ENCODE peak calls at places on chromosomes 11 and 22, in nine cellular contexts. P, D, F, L, Z, W, J, Q and B are unnamed samples.

GRCh38 chr22:24003887-24004286 is 1.4 kb downstream of the GSTT4 start:
- DNase-seq in P (no peak), D (no peak), F (no peak), L (no peak), Z (no peak), W (no peak), J (no peak), Q (no peak), B (no peak)

GRCh38 chr22:29268511-29269229 is 602 bp downstream of the EWSR1 start:
- DNase-seq in P (peak), D (peak), F (peak), L (peak), Z (peak), W (peak), J (peak), Q (no peak), B (peak)

GRCh38 chr11:28169816-28170215 is 61.6 kb downstream of the METTL15 start:
- DNase-seq in P (peak), D (no peak), F (no peak), L (no peak), Z (peak), W (no peak), J (no peak), Q (no peak), B (no peak)

GRCh38 chr22:32341122-32341740 is 16.4 kb upstream of the RFPL3 start:
- DNase-seq in P (peak), D (no peak), F (no peak), L (no peak), Z (no peak), W (no peak), J (no peak), Q (no peak), B (no peak)

GRCh38 chr11:726278-726915 is 20.4 kb downstream of the EPS8L2 start:
- DNase-seq in P (no peak), D (peak), F (peak), L (peak), Z (no peak), W (peak), J (peak), Q (no peak), B (no peak)

GRCh38 chr11:67356867-67357561 is 3.7 kb upstream of the POLD4 start:
- DNase-seq in P (peak), D (peak), F (peak), L (peak), Z (peak), W (peak), J (peak), Q (no peak), B (peak)

GRCh38 chr22:46008836-46009596 is 32.1 kb upstream of the WNT7B start:
- DNase-seq in P (no peak), D (no peak), F (no peak), L (no peak), Z (no peak), W (no peak), J (no peak), Q (no peak), B (no peak)

GRCh38 chr11:17405232-17406005 is 17.0 kb upstream of the KCNJ11 start:
- DNase-seq in P (peak), D (peak), F (no peak), L (no peak), Z (peak), W (no peak), J (peak), Q (peak), B (peak)

GRCh38 chr22:37904572-37905533 is 1.2 kb upstream of the MICALL1 start:
- DNase-seq in P (peak), D (no peak), F (no peak), L (no peak), Z (peak), W (no peak), J (no peak), Q (no peak), B (peak)

GRCh38 chr11:34204396-34205279 is 99.2 kb downstream of the NAT10 start:
- DNase-seq in P (peak), D (peak), F (no peak), L (peak), Z (no peak), W (no peak), J (no peak), Q (no peak), B (peak)

GRCh38 chr11:2825261-2825885 is 60.2 kb downstream of the CDKN1C start:
- DNase-seq in P (peak), D (peak), F (no peak), L (no peak), Z (peak), W (no peak), J (no peak), Q (no peak), B (no peak)

GRCh38 chr11:107457205-107457557 is 444 bp downstream of the CWF19L2 start:
- DNase-seq in P (peak), D (peak), F (no peak), L (no peak), Z (peak), W (no peak), J (no peak), Q (no peak), B (peak)

GRCh38 chr11:73188301-73188700 is 29.8 kb upstream of the P2RY2 start:
- DNase-seq in P (no peak), D (no peak), F (no peak), L (no peak), Z (no peak), W (no peak), J (no peak), Q (no peak), B (no peak)

GRCh38 chr22:50727678-50728522 is 10.1 kb upstream of the ACR start:
- DNase-seq in P (no peak), D (no peak), F (no peak), L (no peak), Z (no peak), W (no peak), J (no peak), Q (no peak), B (no peak)

GRCh38 chr11:68749061-68749491 is 2.2 kb downstream of the TESMIN start:
- DNase-seq in P (no peak), D (no peak), F (no peak), L (no peak), Z (no peak), W (no peak), J (no peak), Q (no peak), B (no peak)

GRCh38 chr11:771617-772204 is 5.6 kb downstream of the GATD1 start:
- DNase-seq in P (no peak), D (no peak), F (no peak), L (no peak), Z (no peak), W (no peak), J (no peak), Q (no peak), B (no peak)

GRCh38 chr11:47946682-47947575 is 33.4 kb upstream of the PTPRJ start:
- DNase-seq in P (peak), D (peak), F (no peak), L (no peak), Z (peak), W (no peak), J (no peak), Q (no peak), B (peak)

GRCh38 chr11:10925149-10925926 is 67.5 kb upstream of the ZBED5 start:
- DNase-seq in P (no peak), D (no peak), F (no peak), L (no peak), Z (no peak), W (no peak), J (no peak), Q (no peak), B (no peak)

GRCh38 chr22:40329021-40329456 is 17.3 kb upstream of the ADSL start:
- DNase-seq in P (no peak), D (no peak), F (no peak), L (no peak), Z (no peak), W (no peak), J (no peak), Q (no peak), B (no peak)

GRCh38 chr11:122268601-122269130 is 152.7 kb upstream of the BLID start:
- DNase-seq in P (no peak), D (no peak), F (no peak), L (no peak), Z (no peak), W (no peak), J (no peak), Q (no peak), B (peak)

GRCh38 chr11:22957890-22958289 is 97.6 kb upstream of the CCDC179 start:
- DNase-seq in P (no peak), D (peak), F (no peak), L (peak), Z (no peak), W (no peak), J (no peak), Q (no peak), B (no peak)

GRCh38 chr11:96271777-96272176 is 71.2 kb downstream of the MAML2 start:
- DNase-seq in P (no peak), D (no peak), F (no peak), L (no peak), Z (no peak), W (no peak), J (no peak), Q (no peak), B (no peak)

GRCh38 chr11:47272706-47273105 is 2.8 kb downstream of the MADD start:
- DNase-seq in P (no peak), D (no peak), F (no peak), L (no peak), Z (peak), W (no peak), J (no peak), Q (no peak), B (no peak)

GRCh38 chr11:67433536-67434394 is 3.7 kb downstream of the PTPRCAP start:
- DNase-seq in P (no peak), D (no peak), F (no peak), L (no peak), Z (no peak), W (no peak), J (no peak), Q (no peak), B (no peak)

GRCh38 chr11:7307836-7308235 is 56.1 kb downstream of the SYT9 start:
- DNase-seq in P (no peak), D (no peak), F (no peak), L (no peak), Z (no peak), W (no peak), J (no peak), Q (no peak), B (no peak)

GRCh38 chr11:60929774-60930173 is 5.5 kb downstream of the TMEM132A start:
- DNase-seq in P (no peak), D (no peak), F (no peak), L (no peak), Z (no peak), W (no peak), J (no peak), Q (no peak), B (no peak)

GRCh38 chr11:29452131-29452530 is 564.7 kb downstream of the KCNA4 start:
- DNase-seq in P (peak), D (no peak), F (no peak), L (no peak), Z (peak), W (no peak), J (no peak), Q (no peak), B (no peak)

GRCh38 chr11:95143106-95143681 is 53.5 kb downstream of the ENDOD1 start:
- DNase-seq in P (no peak), D (no peak), F (no peak), L (no peak), Z (no peak), W (no peak), J (no peak), Q (no peak), B (no peak)

GRCh38 chr11:56045538-56045937 is 18.1 kb downstream of the OR5AS1 start:
- DNase-seq in P (no peak), D (no peak), F (no peak), L (no peak), Z (no peak), W (no peak), J (no peak), Q (no peak), B (no peak)

GRCh38 chr22:18063311-18063710 is 14.5 kb upstream of the PEX26 start:
- DNase-seq in P (peak), D (no peak), F (no peak), L (no peak), Z (no peak), W (no peak), J (no peak), Q (no peak), B (no peak)

GRCh38 chr22:48900626-48901025 is 927.0 kb downstream of the BRD1 start:
- DNase-seq in P (no peak), D (no peak), F (no peak), L (no peak), Z (no peak), W (no peak), J (no peak), Q (no peak), B (no peak)

GRCh38 chr22:44578516-44579230 is 80.6 kb upstream of the RTL6 start:
- DNase-seq in P (no peak), D (no peak), F (no peak), L (no peak), Z (no peak), W (no peak), J (no peak), Q (no peak), B (no peak)

GRCh38 chr11:72959998-72960731 is 146.0 kb downstream of the ATG16L2 start:
- DNase-seq in P (no peak), D (no peak), F (no peak), L (no peak), Z (no peak), W (no peak), J (no peak), Q (no peak), B (no peak)

GRCh38 chr11:117413616-117414015 is 86.0 kb downstream of the CEP164 start:
- DNase-seq in P (no peak), D (no peak), F (no peak), L (no peak), Z (no peak), W (no peak), J (no peak), Q (no peak), B (no peak)

GRCh38 chr11:71212871-71213559 is 39.4 kb downstream of the SHANK2 start:
- DNase-seq in P (no peak), D (no peak), F (no peak), L (no peak), Z (peak), W (no peak), J (no peak), Q (no peak), B (no peak)

GRCh38 chr11:74877132-74877531 is 71.8 kb downstream of the XRRA1 start:
- DNase-seq in P (no peak), D (peak), F (no peak), L (no peak), Z (peak), W (no peak), J (no peak), Q (no peak), B (no peak)

GRCh38 chr11:125140251-125140650 is 24.3 kb upstream of the PKNOX2 start:
- DNase-seq in P (no peak), D (no peak), F (no peak), L (no peak), Z (no peak), W (no peak), J (no peak), Q (no peak), B (no peak)